ENCODE peak calls at places on chromosomes 11 and 22, in ten cellular contexts. F is tibial nerve, L is IMR-90, A is fibroblast of lung, D is mucosa of descending colon, Y is right atrium auricular region, O is tibial artery, R is lower lobe of right lung, W is thyroid gland, H is prostate gland. S is an unnamed sample. For H3K4me1, the result is how much of the 10 kb centered on the place peaks cover.

GRCh38 chr11:76668362-76669155 is 2.0 kb downstream of the LRRC32 start:
- DNase-seq in W (no peak), L (no peak), Y (no peak), F (no peak), R (no peak), H (no peak), A (no peak), O (no peak), D (no peak), S (no peak)

GRCh38 chr11:103829596-103829995 is 206.8 kb upstream of the DDI1 start:
- DNase-seq in A (no peak), H (no peak), F (no peak), Y (no peak), D (no peak), O (no peak), L (no peak), R (no peak), W (no peak), S (no peak)

GRCh38 chr11:75945925-75946324 is 130.9 kb downstream of the UVRAG start:
- DNase-seq in F (no peak), W (no peak), D (no peak), Y (no peak), O (no peak), R (no peak), A (no peak), L (no peak), H (no peak), S (no peak)

GRCh38 chr22:50076646-50077624 is 8.3 kb downstream of the MLC1 start:
- DNase-seq in O (no peak), Y (no peak), R (no peak), D (no peak), L (no peak), F (no peak), H (no peak), A (no peak), W (no peak), S (no peak)

GRCh38 chr22:27250418-27250817 is 551.1 kb downstream of the MN1 start:
- DNase-seq in F (no peak), L (no peak), A (no peak), W (no peak), O (no peak), R (no peak), Y (no peak), H (no peak), D (no peak), S (no peak)

GRCh38 chr22:42752230-42752746 is 31.6 kb upstream of the A4GALT start:
- DNase-seq in Y (no peak), F (no peak), H (no peak), R (no peak), O (no peak), W (no peak), L (no peak), A (no peak), D (no peak), S (no peak)

GRCh38 chr22:39988386-39989114 is 6.2 kb upstream of the FAM83F start:
- DNase-seq in O (no peak), A (peak), Y (no peak), L (no peak), W (no peak), D (no peak), F (no peak), R (no peak), H (no peak), S (no peak)

GRCh38 chr11:116613201-116613910 is 159.4 kb downstream of the BUD13 start:
- DNase-seq in A (no peak), O (no peak), F (no peak), R (no peak), L (no peak), D (no peak), Y (no peak), H (no peak), W (no peak), S (peak)

GRCh38 chr11:117058761-117059233 is 39.4 kb downstream of the SIK3 start:
- DNase-seq in Y (no peak), A (peak), F (no peak), H (no peak), D (no peak), R (no peak), L (peak), O (no peak), W (no peak), S (no peak)

GRCh38 chr22:33109532-33110148 is 51.5 kb upstream of the SYN3 start:
- DNase-seq in H (no peak), L (no peak), D (no peak), W (no peak), O (no peak), R (no peak), A (no peak), Y (no peak), F (no peak), S (no peak)

GRCh38 chr11:117189191-117189940 is 9.8 kb upstream of the TAGLN start:
- DNase-seq in A (no peak), H (no peak), L (no peak), R (peak), O (peak), Y (no peak), D (no peak), W (peak), F (no peak), S (peak)

GRCh38 chr11:10641314-10642206 is 52.0 kb downstream of the IRAG1 start:
- DNase-seq in W (no peak), D (no peak), R (no peak), O (peak), F (no peak), A (no peak), H (no peak), Y (no peak), L (no peak), S (no peak)

GRCh38 chr11:129410561-129410960 is 34.9 kb downstream of the BARX2 start:
- DNase-seq in A (no peak), O (no peak), W (no peak), F (no peak), Y (no peak), D (no peak), L (no peak), R (no peak), H (no peak), S (no peak)

GRCh38 chr11:134938212-134938611 is 526.2 kb upstream of the B3GAT1 start:
- DNase-seq in H (no peak), W (no peak), O (no peak), A (no peak), R (no peak), Y (no peak), F (no peak), L (no peak), D (no peak), S (no peak)

GRCh38 chr22:40325315-40325714 is 21.0 kb upstream of the ADSL start:
- DNase-seq in H (no peak), O (no peak), D (no peak), R (no peak), F (no peak), W (no peak), A (no peak), L (no peak), Y (no peak), S (no peak)

GRCh38 chr11:64998141-64998540 is 1.4 kb upstream of the BATF2 start:
- DNase-seq in D (peak), A (no peak), Y (no peak), R (no peak), W (no peak), L (no peak), O (no peak), H (no peak), F (no peak), S (no peak)

GRCh38 chr11:114783805-114784204 is 105.5 kb downstream of the NXPE2 start:
- DNase-seq in R (no peak), L (no peak), D (peak), W (no peak), H (no peak), Y (no peak), O (no peak), A (no peak), F (no peak), S (no peak)

GRCh38 chr22:44660051-44660830 is 41.8 kb upstream of the PRR5 start:
- DNase-seq in R (no peak), W (no peak), H (no peak), F (no peak), L (no peak), Y (no peak), O (no peak), A (no peak), D (no peak), S (no peak)

GRCh38 chr11:10456519-10456918 is 1.5 kb downstream of the AMPD3 start:
- DNase-seq in D (no peak), R (no peak), F (no peak), W (no peak), A (no peak), Y (no peak), O (no peak), H (no peak), L (no peak), S (no peak)

GRCh38 chr11:109486129-109486528 is 64.1 kb downstream of the C11orf87 start:
- DNase-seq in L (no peak), D (peak), O (no peak), F (no peak), W (no peak), H (no peak), Y (no peak), A (no peak), R (no peak), S (no peak)

GRCh38 chr11:2826679-2827056 is 58.9 kb downstream of the CDKN1C start:
- DNase-seq in O (no peak), W (no peak), D (no peak), L (no peak), H (no peak), R (no peak), A (no peak), Y (no peak), F (no peak), S (no peak)

GRCh38 chr11:71183878-71184277 is 68.5 kb downstream of the SHANK2 start:
- DNase-seq in O (peak), R (no peak), F (no peak), A (no peak), H (no peak), L (no peak), Y (no peak), W (no peak), D (no peak), S (no peak)

GRCh38 chr11:128187377-128187776 is 400.0 kb downstream of the ETS1 start:
- DNase-seq in L (no peak), R (no peak), Y (no peak), O (no peak), W (no peak), F (no peak), A (no peak), D (no peak), H (no peak), S (no peak)

GRCh38 chr22:23088199-23088604 is 17.9 kb downstream of the GNAZ start:
- DNase-seq in O (no peak), A (no peak), H (no peak), D (no peak), F (no peak), Y (no peak), L (no peak), W (no peak), R (no peak), S (peak)

GRCh38 chr22:23089633-23090032 is 19.3 kb downstream of the GNAZ start:
- DNase-seq in A (no peak), D (no peak), Y (no peak), W (no peak), F (no peak), R (no peak), H (no peak), L (no peak), O (no peak), S (no peak)

GRCh38 chr22:23086787-23087186 is 16.5 kb downstream of the GNAZ start:
- DNase-seq in W (no peak), F (no peak), Y (no peak), R (no peak), O (no peak), A (no peak), L (no peak), H (no peak), D (no peak), S (no peak)

GRCh38 chr22:23090079-23090835 is 19.9 kb downstream of the GNAZ start:
- DNase-seq in O (no peak), L (no peak), H (no peak), F (no peak), Y (no peak), W (no peak), R (no peak), D (no peak), A (no peak), S (no peak)

GRCh38 chr22:23089010-23089409 is 18.7 kb downstream of the GNAZ start:
- DNase-seq in W (no peak), F (no peak), O (no peak), Y (no peak), L (no peak), H (no peak), A (no peak), R (no peak), D (no peak), S (no peak)
- H3K4me1 ChIP-seq in W (under half), F (under half), O (under half), Y (under half), L (under half), H (under half), A (under half), R (under half), D (under half), S (under half)

GRCh38 chr11:69642913-69643632 is 2.1 kb downstream of the CCND1 start:
- DNase-seq in F (peak), L (peak), R (peak), O (peak), W (peak), H (peak), Y (peak), D (peak), A (peak), S (peak)

GRCh38 chr11:69645801-69646492 is 5.0 kb downstream of the CCND1 start:
- DNase-seq in H (no peak), O (no peak), D (no peak), L (no peak), A (no peak), F (no peak), R (no peak), W (no peak), Y (no peak), S (no peak)

GRCh38 chr11:69643646-69644045 is 2.7 kb downstream of the CCND1 start:
- DNase-seq in D (peak), H (no peak), R (no peak), O (no peak), L (no peak), F (no peak), W (no peak), Y (no peak), A (no peak), S (no peak)

GRCh38 chr11:69644962-69645675 is 4.2 kb downstream of the CCND1 start:
- DNase-seq in A (no peak), R (no peak), F (no peak), D (no peak), Y (no peak), O (no peak), W (no peak), L (no peak), H (no peak), S (no peak)

GRCh38 chr11:69644071-69644961 is 3.4 kb downstream of the CCND1 start:
- DNase-seq in Y (peak), R (peak), W (peak), F (peak), A (peak), H (peak), O (peak), D (peak), L (peak), S (peak)
- H3K4me3 ChIP-seq in Y (peak), R (peak), W (no peak), F (no peak), A (no peak), H (peak), O (no peak), D (no peak), L (peak), S (peak)

GRCh38 chr11:118227865-118228785 is 3.3 kb upstream of the JAML start:
- DNase-seq in O (no peak), W (no peak), L (no peak), Y (no peak), R (no peak), A (no peak), H (no peak), F (no peak), D (no peak), S (no peak)
- TF ChIP-seq CTCF in O (no peak), W (no peak), L (no peak), Y (no peak), R (no peak), A (no peak), H (no peak), F (no peak), D (no peak), S (no peak)

GRCh38 chr11:12137938-12138731 is 27.7 kb downstream of the MICAL2 start:
- DNase-seq in L (peak), A (peak), R (no peak), F (no peak), W (peak), H (no peak), Y (no peak), D (no peak), O (peak), S (no peak)
- H3K4me1 ChIP-seq in L (half or more), A (half or more), R (half or more), F (under half), W (under half), H (under half), Y (under half), D (under half), O (under half), S (half or more)

DNA sequence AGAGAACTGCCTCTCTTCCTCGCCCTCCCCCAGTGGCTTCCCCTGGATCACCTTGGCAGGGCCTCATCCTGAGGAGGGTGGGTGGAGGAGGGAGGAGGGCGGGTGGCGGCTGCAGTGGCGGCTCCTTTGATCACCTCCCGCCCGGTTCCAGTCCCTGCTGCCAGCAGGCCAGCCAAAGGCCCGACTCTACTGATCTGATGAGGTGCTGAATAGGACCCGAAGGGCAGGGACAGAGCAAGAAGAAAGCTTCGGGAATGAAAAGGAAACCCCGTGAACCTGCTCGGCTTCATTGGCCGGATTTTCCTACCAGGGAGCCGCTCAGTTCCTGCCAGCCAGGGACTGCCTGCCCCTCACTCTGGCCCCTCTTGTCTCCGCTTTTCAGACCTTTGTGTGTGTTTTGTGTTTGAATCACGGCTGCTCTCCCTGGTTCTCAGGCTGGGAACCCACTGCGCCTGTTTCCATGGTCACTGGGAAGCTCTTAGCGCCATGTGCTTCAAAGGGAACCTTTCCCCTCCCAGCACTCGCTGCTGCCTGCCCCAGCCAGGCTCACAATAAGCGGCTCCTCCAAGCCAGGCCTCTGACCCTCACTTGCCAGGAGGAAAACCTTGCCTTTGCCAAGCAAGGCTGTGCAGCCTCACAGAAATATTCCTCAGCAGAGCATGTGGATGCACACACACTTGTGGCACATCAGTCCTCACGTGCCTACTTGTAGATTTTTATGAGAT is 56.8 kb downstream of the C22orf31 start:
- DNase-seq in W (peak), R (peak), H (peak), O (no peak), A (peak), F (no peak), L (peak), Y (no peak), D (peak), S (peak)
- H3K4me3 ChIP-seq in W (no peak), R (peak), H (no peak), O (no peak), A (no peak), F (no peak), L (no peak), Y (peak), D (no peak), S (no peak)

GRCh38 chr22:38469306-38469781 is 1.4 kb downstream of the KDELR3 start:
- DNase-seq in A (no peak), Y (no peak), L (no peak), D (no peak), F (no peak), R (peak), W (no peak), H (no peak), O (no peak), S (no peak)

GRCh38 chr22:38468761-38469305 is 937 bp downstream of the KDELR3 start:
- DNase-seq in F (no peak), O (no peak), D (no peak), W (no peak), R (peak), H (no peak), Y (no peak), A (no peak), L (no peak), S (no peak)

GRCh38 chr22:38465673-38466490 is 2.0 kb upstream of the KDELR3 start:
- DNase-seq in F (no peak), W (no peak), R (peak), H (no peak), Y (no peak), O (no peak), D (no peak), L (no peak), A (no peak), S (no peak)

GRCh38 chr22:38467438-38467903 is 425 bp upstream of the KDELR3 start:
- DNase-seq in H (no peak), L (no peak), D (peak), O (no peak), W (no peak), A (no peak), Y (no peak), R (no peak), F (no peak), S (no peak)

GRCh38 chr22:38467904-38468760 is at the start of gene KDELR3:
- DNase-seq in H (peak), O (peak), Y (no peak), L (peak), A (peak), D (peak), F (peak), R (peak), W (peak), S (peak)
- TF ChIP-seq CTCF in H (no peak), O (no peak), Y (no peak), L (peak), A (peak), D (no peak), F (no peak), R (no peak), W (no peak), S (no peak)

S was measured in stomach.